ENCODE peak calls at places on chromosomes 3 and 15, in eight cellular contexts. One of them, this sample, is unnamed.

GRCh38 chr3:190305406-190305805 is 16.8 kb downstream of the CLDN1 start:
- DNase-seq in mucosa of gallbladder: no peak
- DNase-seq in stimulated activated CD4-positive, alpha-beta T cell treated with anti-CD3 and anti-CD28 coated beads, Interleukin-1b, Interleukin-23, amount 100 ng/mL, for 1 hour: no peak
- DNase-seq in NAMALWA: no peak
- DNase-seq in activated CD4-positive, alpha-beta T cell treated with anti-CD3 and anti-CD28 coated beads, Interleukin-2, amount 10 ng/mL, durations not matched to agents 7 days and 5 days: no peak
- DNase-seq in uterus: no peak
- DNase-seq in hepatocyte: no peak
- DNase-seq in ovary: no peak
- DNase-seq in this sample: no peak

GRCh38 chr15:100670505-100671021 is 68.2 kb downstream of the ASB7 start:
- DNase-seq in ovary: no peak
- DNase-seq in mucosa of gallbladder: no peak
- DNase-seq in activated CD4-positive, alpha-beta T cell treated with anti-CD3 and anti-CD28 coated beads, Interleukin-2, amount 10 ng/mL, durations not matched to agents 7 days and 5 days: no peak
- DNase-seq in stimulated activated CD4-positive, alpha-beta T cell treated with anti-CD3 and anti-CD28 coated beads, Interleukin-1b, Interleukin-23, amount 100 ng/mL, for 1 hour: no peak
- DNase-seq in uterus: no peak
- DNase-seq in NAMALWA: no peak
- DNase-seq in hepatocyte: no peak
- DNase-seq in this sample: no peak

GRCh38 chr3:171049831-171050444 is 23.4 kb upstream of the SLC2A2 start:
- DNase-seq in stimulated activated CD4-positive, alpha-beta T cell treated with anti-CD3 and anti-CD28 coated beads, Interleukin-1b, Interleukin-23, amount 100 ng/mL, for 1 hour: no peak
- DNase-seq in hepatocyte: peak; percentile 72
- DNase-seq in ovary: no peak
- DNase-seq in activated CD4-positive, alpha-beta T cell treated with anti-CD3 and anti-CD28 coated beads, Interleukin-2, amount 10 ng/mL, durations not matched to agents 7 days and 5 days: peak; percentile 60
- DNase-seq in mucosa of gallbladder: peak; percentile 20
- DNase-seq in NAMALWA: peak; percentile 57
- DNase-seq in uterus: no peak
- DNase-seq in this sample: no peak

GRCh38 chr15:31157644-31158069 is 56.1 kb upstream of the TRPM1 start:
- DNase-seq in hepatocyte: peak; percentile 56
- DNase-seq in stimulated activated CD4-positive, alpha-beta T cell treated with anti-CD3 and anti-CD28 coated beads, Interleukin-1b, Interleukin-23, amount 100 ng/mL, for 1 hour: no peak
- DNase-seq in ovary: no peak
- DNase-seq in mucosa of gallbladder: peak; percentile 42
- DNase-seq in NAMALWA: no peak
- DNase-seq in uterus: no peak
- DNase-seq in activated CD4-positive, alpha-beta T cell treated with anti-CD3 and anti-CD28 coated beads, Interleukin-2, amount 10 ng/mL, durations not matched to agents 7 days and 5 days: no peak
- DNase-seq in this sample: no peak

GRCh38 chr15:98743177-98743576 is 94.8 kb downstream of the IGF1R start:
- DNase-seq in mucosa of gallbladder: no peak
- DNase-seq in uterus: no peak
- DNase-seq in ovary: no peak
- DNase-seq in NAMALWA: no peak
- DNase-seq in activated CD4-positive, alpha-beta T cell treated with anti-CD3 and anti-CD28 coated beads, Interleukin-2, amount 10 ng/mL, durations not matched to agents 7 days and 5 days: no peak
- DNase-seq in stimulated activated CD4-positive, alpha-beta T cell treated with anti-CD3 and anti-CD28 coated beads, Interleukin-1b, Interleukin-23, amount 100 ng/mL, for 1 hour: no peak
- DNase-seq in hepatocyte: no peak
- DNase-seq in this sample: no peak

GRCh38 chr15:56490461-56490860 is 25.5 kb upstream of the MNS1 start:
- DNase-seq in uterus: no peak
- DNase-seq in ovary: no peak
- DNase-seq in activated CD4-positive, alpha-beta T cell treated with anti-CD3 and anti-CD28 coated beads, Interleukin-2, amount 10 ng/mL, durations not matched to agents 7 days and 5 days: no peak
- DNase-seq in mucosa of gallbladder: no peak
- DNase-seq in NAMALWA: no peak
- DNase-seq in stimulated activated CD4-positive, alpha-beta T cell treated with anti-CD3 and anti-CD28 coated beads, Interleukin-1b, Interleukin-23, amount 100 ng/mL, for 1 hour: no peak
- DNase-seq in hepatocyte: peak; percentile 42
- DNase-seq in this sample: no peak

GRCh38 chr3:114307222-114307840 is 13.5 kb downstream of the TIGIT start:
- DNase-seq in NAMALWA: no peak
- DNase-seq in stimulated activated CD4-positive, alpha-beta T cell treated with anti-CD3 and anti-CD28 coated beads, Interleukin-1b, Interleukin-23, amount 100 ng/mL, for 1 hour: no peak
- DNase-seq in ovary: no peak
- DNase-seq in uterus: no peak
- DNase-seq in mucosa of gallbladder: no peak
- DNase-seq in activated CD4-positive, alpha-beta T cell treated with anti-CD3 and anti-CD28 coated beads, Interleukin-2, amount 10 ng/mL, durations not matched to agents 7 days and 5 days: no peak
- DNase-seq in hepatocyte: no peak
- DNase-seq in this sample: no peak

GRCh38 chr15:90099868-90100854 is 2.1 kb downstream of the IDH2 start:
- DNase-seq in NAMALWA: no peak
- DNase-seq in stimulated activated CD4-positive, alpha-beta T cell treated with anti-CD3 and anti-CD28 coated beads, Interleukin-1b, Interleukin-23, amount 100 ng/mL, for 1 hour: no peak
- DNase-seq in uterus: peak; percentile 44
- DNase-seq in mucosa of gallbladder: peak; percentile 61
- DNase-seq in ovary: peak; percentile 65
- DNase-seq in activated CD4-positive, alpha-beta T cell treated with anti-CD3 and anti-CD28 coated beads, Interleukin-2, amount 10 ng/mL, durations not matched to agents 7 days and 5 days: peak; percentile 33
- DNase-seq in hepatocyte: no peak
- DNase-seq in this sample: no peak

GRCh38 chr3:12194669-12195161 is 36.0 kb upstream of the TIMP4 start:
- DNase-seq in NAMALWA: peak; percentile 64
- DNase-seq in ovary: no peak
- DNase-seq in activated CD4-positive, alpha-beta T cell treated with anti-CD3 and anti-CD28 coated beads, Interleukin-2, amount 10 ng/mL, durations not matched to agents 7 days and 5 days: no peak
- DNase-seq in stimulated activated CD4-positive, alpha-beta T cell treated with anti-CD3 and anti-CD28 coated beads, Interleukin-1b, Interleukin-23, amount 100 ng/mL, for 1 hour: no peak
- DNase-seq in hepatocyte: peak; percentile 45
- DNase-seq in uterus: no peak
- DNase-seq in mucosa of gallbladder: no peak
- DNase-seq in this sample: no peak

GRCh38 chr3:141114816-141115458 is 63.8 kb downstream of the SPSB4 start:
- DNase-seq in NAMALWA: peak; percentile 31
- DNase-seq in ovary: peak; percentile 58
- DNase-seq in mucosa of gallbladder: no peak
- DNase-seq in hepatocyte: no peak
- DNase-seq in uterus: no peak
- DNase-seq in stimulated activated CD4-positive, alpha-beta T cell treated with anti-CD3 and anti-CD28 coated beads, Interleukin-1b, Interleukin-23, amount 100 ng/mL, for 1 hour: no peak
- DNase-seq in activated CD4-positive, alpha-beta T cell treated with anti-CD3 and anti-CD28 coated beads, Interleukin-2, amount 10 ng/mL, durations not matched to agents 7 days and 5 days: no peak
- DNase-seq in this sample: no peak

GRCh38 chr3:124438813-124439212 is 291.4 kb upstream of the UMPS start:
- DNase-seq in activated CD4-positive, alpha-beta T cell treated with anti-CD3 and anti-CD28 coated beads, Interleukin-2, amount 10 ng/mL, durations not matched to agents 7 days and 5 days: no peak
- DNase-seq in hepatocyte: no peak
- DNase-seq in mucosa of gallbladder: no peak
- DNase-seq in stimulated activated CD4-positive, alpha-beta T cell treated with anti-CD3 and anti-CD28 coated beads, Interleukin-1b, Interleukin-23, amount 100 ng/mL, for 1 hour: no peak
- DNase-seq in ovary: no peak
- DNase-seq in uterus: no peak
- DNase-seq in NAMALWA: no peak
- DNase-seq in this sample: no peak

GRCh38 chr15:40481671-40482070 is 10.9 kb downstream of the CHST14 start:
- DNase-seq in NAMALWA: no peak
- DNase-seq in mucosa of gallbladder: no peak
- DNase-seq in uterus: no peak
- DNase-seq in stimulated activated CD4-positive, alpha-beta T cell treated with anti-CD3 and anti-CD28 coated beads, Interleukin-1b, Interleukin-23, amount 100 ng/mL, for 1 hour: no peak
- DNase-seq in hepatocyte: no peak
- DNase-seq in activated CD4-positive, alpha-beta T cell treated with anti-CD3 and anti-CD28 coated beads, Interleukin-2, amount 10 ng/mL, durations not matched to agents 7 days and 5 days: no peak
- DNase-seq in ovary: no peak
- DNase-seq in this sample: no peak

GRCh38 chr15:79953951-79954444 is 17.0 kb downstream of the BCL2A1 start:
- DNase-seq in activated CD4-positive, alpha-beta T cell treated with anti-CD3 and anti-CD28 coated beads, Interleukin-2, amount 10 ng/mL, durations not matched to agents 7 days and 5 days: no peak
- DNase-seq in uterus: no peak
- DNase-seq in NAMALWA: no peak
- DNase-seq in ovary: no peak
- DNase-seq in mucosa of gallbladder: no peak
- DNase-seq in stimulated activated CD4-positive, alpha-beta T cell treated with anti-CD3 and anti-CD28 coated beads, Interleukin-1b, Interleukin-23, amount 100 ng/mL, for 1 hour: no peak
- DNase-seq in hepatocyte: no peak
- DNase-seq in this sample: no peak

GRCh38 chr15:57477736-57478522 is 101.6 kb downstream of the CGNL1 start:
- DNase-seq in activated CD4-positive, alpha-beta T cell treated with anti-CD3 and anti-CD28 coated beads, Interleukin-2, amount 10 ng/mL, durations not matched to agents 7 days and 5 days: no peak
- DNase-seq in ovary: no peak
- DNase-seq in mucosa of gallbladder: peak; percentile 57
- DNase-seq in hepatocyte: peak; percentile 71
- DNase-seq in NAMALWA: no peak
- DNase-seq in uterus: no peak
- DNase-seq in stimulated activated CD4-positive, alpha-beta T cell treated with anti-CD3 and anti-CD28 coated beads, Interleukin-1b, Interleukin-23, amount 100 ng/mL, for 1 hour: no peak
- DNase-seq in this sample: no peak

GRCh38 chr3:124313621-124314020 is 321.7 kb upstream of the ROPN1 start:
- DNase-seq in uterus: no peak
- DNase-seq in activated CD4-positive, alpha-beta T cell treated with anti-CD3 and anti-CD28 coated beads, Interleukin-2, amount 10 ng/mL, durations not matched to agents 7 days and 5 days: no peak
- DNase-seq in hepatocyte: no peak
- DNase-seq in stimulated activated CD4-positive, alpha-beta T cell treated with anti-CD3 and anti-CD28 coated beads, Interleukin-1b, Interleukin-23, amount 100 ng/mL, for 1 hour: no peak
- DNase-seq in ovary: no peak
- DNase-seq in mucosa of gallbladder: no peak
- DNase-seq in NAMALWA: no peak
- DNase-seq in this sample: no peak

GRCh38 chr3:108441528-108441927 is 68.9 kb downstream of the MYH15 start:
- DNase-seq in ovary: no peak
- DNase-seq in hepatocyte: no peak
- DNase-seq in mucosa of gallbladder: no peak
- DNase-seq in uterus: no peak
- DNase-seq in activated CD4-positive, alpha-beta T cell treated with anti-CD3 and anti-CD28 coated beads, Interleukin-2, amount 10 ng/mL, durations not matched to agents 7 days and 5 days: no peak
- DNase-seq in stimulated activated CD4-positive, alpha-beta T cell treated with anti-CD3 and anti-CD28 coated beads, Interleukin-1b, Interleukin-23, amount 100 ng/mL, for 1 hour: no peak
- DNase-seq in NAMALWA: no peak
- DNase-seq in this sample: no peak

GRCh38 chr3:31661993-31662392 is 129.3 kb downstream of the STT3B start:
- DNase-seq in stimulated activated CD4-positive, alpha-beta T cell treated with anti-CD3 and anti-CD28 coated beads, Interleukin-1b, Interleukin-23, amount 100 ng/mL, for 1 hour: no peak
- DNase-seq in NAMALWA: no peak
- DNase-seq in ovary: no peak
- DNase-seq in uterus: no peak
- DNase-seq in hepatocyte: no peak
- DNase-seq in activated CD4-positive, alpha-beta T cell treated with anti-CD3 and anti-CD28 coated beads, Interleukin-2, amount 10 ng/mL, durations not matched to agents 7 days and 5 days: no peak
- DNase-seq in mucosa of gallbladder: no peak
- DNase-seq in this sample: no peak

GRCh38 chr15:84929795-84930371 is 45.4 kb downstream of the SLC28A1 start:
- DNase-seq in activated CD4-positive, alpha-beta T cell treated with anti-CD3 and anti-CD28 coated beads, Interleukin-2, amount 10 ng/mL, durations not matched to agents 7 days and 5 days: no peak
- DNase-seq in uterus: no peak
- DNase-seq in hepatocyte: peak; percentile 94
- DNase-seq in ovary: no peak
- DNase-seq in stimulated activated CD4-positive, alpha-beta T cell treated with anti-CD3 and anti-CD28 coated beads, Interleukin-1b, Interleukin-23, amount 100 ng/mL, for 1 hour: no peak
- DNase-seq in mucosa of gallbladder: peak; percentile 90
- DNase-seq in NAMALWA: no peak
- DNase-seq in this sample: no peak

GRCh38 chr3:148998715-148999413 is 7.5 kb downstream of the GYG1 start:
- DNase-seq in hepatocyte: no peak
- DNase-seq in activated CD4-positive, alpha-beta T cell treated with anti-CD3 and anti-CD28 coated beads, Interleukin-2, amount 10 ng/mL, durations not matched to agents 7 days and 5 days: peak; percentile 35
- DNase-seq in ovary: no peak
- DNase-seq in uterus: no peak
- DNase-seq in NAMALWA: no peak
- DNase-seq in mucosa of gallbladder: no peak
- DNase-seq in stimulated activated CD4-positive, alpha-beta T cell treated with anti-CD3 and anti-CD28 coated beads, Interleukin-1b, Interleukin-23, amount 100 ng/mL, for 1 hour: no peak
- DNase-seq in this sample: no peak

GRCh38 chr3:44198265-44198956 is 43.3 kb upstream of the TOPAZ1 start:
- DNase-seq in mucosa of gallbladder: peak; percentile 78
- DNase-seq in uterus: peak; percentile 38
- DNase-seq in activated CD4-positive, alpha-beta T cell treated with anti-CD3 and anti-CD28 coated beads, Interleukin-2, amount 10 ng/mL, durations not matched to agents 7 days and 5 days: peak; percentile 80
- DNase-seq in stimulated activated CD4-positive, alpha-beta T cell treated with anti-CD3 and anti-CD28 coated beads, Interleukin-1b, Interleukin-23, amount 100 ng/mL, for 1 hour: peak; percentile 42
- DNase-seq in hepatocyte: peak; percentile 90
- DNase-seq in ovary: peak; percentile 57
- DNase-seq in NAMALWA: peak; percentile 74
- DNase-seq in this sample: peak; percentile 93

GRCh38 chr3:99875573-99875924 is 57.9 kb downstream of the CMSS1 start:
- DNase-seq in mucosa of gallbladder: no peak
- DNase-seq in activated CD4-positive, alpha-beta T cell treated with anti-CD3 and anti-CD28 coated beads, Interleukin-2, amount 10 ng/mL, durations not matched to agents 7 days and 5 days: no peak
- DNase-seq in uterus: no peak
- DNase-seq in ovary: no peak
- DNase-seq in stimulated activated CD4-positive, alpha-beta T cell treated with anti-CD3 and anti-CD28 coated beads, Interleukin-1b, Interleukin-23, amount 100 ng/mL, for 1 hour: no peak
- DNase-seq in hepatocyte: peak; percentile 43
- DNase-seq in NAMALWA: peak; percentile 43
- DNase-seq in this sample: no peak

GRCh38 chr3:45124379-45124778 is 21.8 kb downstream of the CDCP1 start:
- DNase-seq in ovary: no peak
- DNase-seq in stimulated activated CD4-positive, alpha-beta T cell treated with anti-CD3 and anti-CD28 coated beads, Interleukin-1b, Interleukin-23, amount 100 ng/mL, for 1 hour: no peak
- DNase-seq in mucosa of gallbladder: no peak
- DNase-seq in NAMALWA: no peak
- DNase-seq in uterus: peak; percentile 48
- DNase-seq in hepatocyte: no peak
- DNase-seq in activated CD4-positive, alpha-beta T cell treated with anti-CD3 and anti-CD28 coated beads, Interleukin-2, amount 10 ng/mL, durations not matched to agents 7 days and 5 days: no peak
- DNase-seq in this sample: no peak

GRCh38 chr3:54173371-54173770 is 51.0 kb downstream of the CACNA2D3 start:
- DNase-seq in NAMALWA: no peak
- DNase-seq in ovary: no peak
- DNase-seq in activated CD4-positive, alpha-beta T cell treated with anti-CD3 and anti-CD28 coated beads, Interleukin-2, amount 10 ng/mL, durations not matched to agents 7 days and 5 days: no peak
- DNase-seq in uterus: no peak
- DNase-seq in hepatocyte: no peak
- DNase-seq in stimulated activated CD4-positive, alpha-beta T cell treated with anti-CD3 and anti-CD28 coated beads, Interleukin-1b, Interleukin-23, amount 100 ng/mL, for 1 hour: no peak
- DNase-seq in mucosa of gallbladder: no peak
- DNase-seq in this sample: no peak